ENCODE peak calls at places on chromosomes 4 and X, in five cellular contexts. F is PC-3, D is heart left ventricle, J is Panc1, A is astrocyte. N is an unnamed sample.

GRCh38 chr4:140856692-140857091 is 100.5 kb upstream of the TBC1D9 start:
- DNase-seq in A (peak; percentile 86), J (no peak), D (peak; percentile 24), F (peak; percentile 51), N (no peak)

GRCh38 chrX:68686684-68687045 is 39.2 kb downstream of the STARD8 start:
- DNase-seq in A (peak; percentile 20), D (peak; percentile 27), F (no peak), J (no peak), N (no peak)

GRCh38 chr4:56607926-56608325 is 73.2 kb downstream of the HOPX start:
- DNase-seq in F (no peak), J (no peak), A (no peak), D (no peak), N (no peak)

GRCh38 chr4:42371306-42372063 is 25.8 kb upstream of the SHISA3 start:
- DNase-seq in D (no peak), A (peak; percentile 35), J (peak; percentile 13), F (peak; percentile 77), N (no peak)

GRCh38 chr4:21625447-21625846 is 323.1 kb downstream of the KCNIP4 start:
- DNase-seq in J (no peak), A (no peak), D (no peak), F (no peak), N (no peak)

GRCh38 chr4:99405433-99406115 is 29.6 kb downstream of the ADH7 start:
- DNase-seq in F (peak; percentile 83), J (peak; percentile 61), D (peak; percentile 58), A (peak; percentile 43), N (peak; percentile 79)

GRCh38 chr4:173211838-173212237 is 43.2 kb downstream of the GALNT7 start:
- DNase-seq in F (peak; percentile 80), A (peak; percentile 82), J (no peak), D (no peak), N (no peak)

GRCh38 chr4:10093801-10094552 is 22.6 kb downstream of the WDR1 start:
- DNase-seq in A (peak; percentile 97), J (no peak), F (no peak), D (peak; percentile 65), N (no peak)

GRCh38 chr4:100869266-100869665 is 351.4 kb upstream of the EMCN start:
- DNase-seq in J (no peak), F (no peak), D (no peak), A (peak; percentile 46), N (no peak)

GRCh38 chr4:145446184-145446583 is 35.5 kb upstream of the SMAD1 start:
- DNase-seq in J (no peak), D (no peak), A (no peak), F (no peak), N (no peak)

GRCh38 chr4:146049802-146050201 is 111.2 kb upstream of the ZNF827 start:
- DNase-seq in J (no peak), A (no peak), F (no peak), D (no peak), N (no peak)

GRCh38 chrX:48683411-48683982 is at the start of gene WAS:
- DNase-seq in F (no peak), J (no peak), D (no peak), A (no peak), N (no peak)

GRCh38 chrX:120308558-120308957 is 2.7 kb downstream of the TMEM255A start:
- DNase-seq in F (no peak), D (no peak), A (no peak), J (no peak), N (no peak)
- H3K27ac ChIP-seq in F (no peak overlapping the region), D (no peak overlapping the region), A (no peak overlapping the region), J (no peak overlapping the region), N (no peak overlapping the region)

GRCh38 chrX:148333989-148334388 is 166.4 kb upstream of the AFF2 start:
- DNase-seq in A (no peak), D (no peak), F (no peak), J (no peak), N (no peak)

GRCh38 chrX:148337873-148338272 is 162.5 kb upstream of the AFF2 start:
- DNase-seq in J (no peak), D (no peak), F (no peak), A (no peak), N (no peak)
- H3K4me1 ChIP-seq in J (no peaks in the 10 kb centered on the region), D (no peaks in the 10 kb centered on the region), F (no peaks in the 10 kb centered on the region), A (no peaks in the 10 kb centered on the region), N (no peaks in the 10 kb centered on the region)

DNA sequence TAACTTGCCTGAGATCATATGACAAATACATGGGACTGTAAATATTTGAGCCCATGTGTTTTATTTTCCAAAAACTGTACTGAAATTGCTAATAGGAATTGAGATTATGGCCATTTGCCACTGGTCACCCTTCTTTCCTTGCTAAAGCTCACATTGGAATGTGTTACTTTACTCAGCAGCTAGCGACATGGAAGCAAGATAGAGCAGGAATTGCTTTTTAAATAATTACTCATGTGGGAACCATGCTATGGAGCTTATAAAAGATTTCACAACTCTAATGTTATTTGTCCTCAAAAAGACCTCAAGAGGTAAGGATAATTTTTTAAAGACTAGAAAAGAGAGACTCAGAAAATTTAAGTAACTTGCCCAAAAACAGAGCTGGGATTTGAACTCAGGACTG is 48.8 kb upstream of the AFAP1 start:
- DNase-seq in J (no peak), D (no peak), A (peak; percentile 53), F (peak; percentile 74), N (no peak)
- H3K27ac ChIP-seq in J (peak overlapping the region; percentile 54), D (no peak overlapping the region), A (no peak overlapping the region), F (peak overlapping the region; percentile 66), N (no peak overlapping the region)

GRCh38 chr4:168877779-168878491 is 132.1 kb downstream of the CBR4 start:
- DNase-seq in A (no peak), F (no peak), J (no peak), D (peak; percentile 53), N (peak; percentile 80)

GRCh38 chr4:168877407-168877778 is 132.7 kb downstream of the CBR4 start:
- DNase-seq in F (no peak), D (no peak), J (no peak), A (no peak), N (no peak)

GRCh38 chr4:168879178-168879577 is 130.9 kb downstream of the CBR4 start:
- DNase-seq in F (no peak), J (no peak), A (no peak), D (no peak), N (no peak)

GRCh38 chr4:168874083-168874482 is 136.0 kb downstream of the CBR4 start:
- DNase-seq in F (no peak), D (no peak), A (no peak), J (no peak), N (no peak)

DNA sequence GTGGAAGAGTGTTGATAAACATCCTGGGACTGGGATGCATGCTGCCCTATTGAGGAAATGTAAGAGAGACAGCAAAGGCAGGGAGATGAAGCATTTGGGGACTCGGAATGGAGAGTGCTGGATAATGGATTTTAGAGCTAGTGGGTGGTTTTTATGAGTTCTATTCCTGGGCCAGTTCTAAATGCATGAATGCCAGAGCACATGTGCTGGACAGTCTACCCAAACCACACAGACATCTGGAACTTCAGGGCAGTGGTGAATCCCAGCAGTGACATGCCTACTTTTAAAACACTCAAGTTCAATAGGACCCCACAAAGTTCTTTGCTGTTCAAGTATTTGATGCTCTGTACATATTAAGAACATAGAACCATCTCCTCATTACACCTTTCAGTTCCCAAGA is 133.9 kb downstream of the CBR4 start:
- DNase-seq in J (no peak), D (no peak), A (no peak), F (no peak), N (no peak)
- H3K4me1 ChIP-seq in J (no peaks in the 10 kb centered on the region), D (peaks cover 11% of the 10 kb centered on the region), A (peaks cover 45% of the 10 kb centered on the region), F (no peaks in the 10 kb centered on the region), N (no peaks in the 10 kb centered on the region)

N was measured in tibial artery.